ENCODE peak calls at places on chromosomes 5 and 9, in four cellular contexts. N, G, Z and H are unnamed samples.

GRCh38 chr5:71701409-71701808 is 17.7 kb upstream of the CARTPT start:
- DNase-seq in N (no peak), G (no peak), Z (no peak), H (no peak)

GRCh38 chr9:107712390-107712789 is 222.8 kb upstream of the KLF4 start:
- DNase-seq in N (no peak), G (peak; percentile 94), Z (peak; percentile 24), H (no peak)

GRCh38 chr5:1734908-1735289 is 64.7 kb downstream of the MRPL36 start:
- DNase-seq in N (no peak), G (no peak), Z (no peak), H (no peak)

GRCh38 chr5:6576861-6577501 is 55.9 kb downstream of the NSUN2 start:
- DNase-seq in N (peak; percentile 44), G (peak; percentile 40), Z (peak; percentile 72), H (peak; percentile 76)

GRCh38 chr9:19748278-19749126 is 40.3 kb downstream of the SLC24A2 start:
- DNase-seq in N (no peak), G (peak; percentile 48), Z (peak; percentile 37), H (no peak)

GRCh38 chr5:122076023-122076422 is 2.0 kb downstream of the LOX start:
- DNase-seq in N (no peak), G (peak; percentile 48), Z (peak; percentile 66), H (no peak)

GRCh38 chr5:122586351-122586750 is 188.5 kb upstream of the SNX2 start:
- DNase-seq in N (no peak), G (no peak), Z (no peak), H (no peak)

GRCh38 chr9:83473488-83473971 is 64.7 kb downstream of the FRMD3 start:
- DNase-seq in N (no peak), G (no peak), Z (no peak), H (no peak)

GRCh38 chr9:19405771-19406170 is 3.0 kb upstream of the ACER2 start:
- DNase-seq in N (no peak), G (no peak), Z (no peak), H (no peak)

GRCh38 chr5:65539827-65540226 is 23.1 kb downstream of the CENPK start:
- DNase-seq in N (no peak), G (peak; percentile 67), Z (no peak), H (no peak)

GRCh38 chr5:154566146-154566680 is 88.2 kb upstream of the HAND1 start:
- DNase-seq in N (no peak), G (no peak), Z (no peak), H (no peak)

GRCh38 chr5:167968784-167969183 is 322.7 kb upstream of the WWC1 start:
- DNase-seq in N (no peak), G (no peak), Z (no peak), H (no peak)

GRCh38 chr9:75490326-75490725 is 400.1 kb upstream of the PCSK5 start:
- DNase-seq in N (no peak), G (no peak), Z (no peak), H (no peak)

GRCh38 chr5:167764650-167765289 is 526.7 kb upstream of the WWC1 start:
- DNase-seq in N (no peak), G (no peak), Z (no peak), H (no peak)

GRCh38 chr9:134944351-134944802 is 26.7 kb upstream of the FCN1 start:
- DNase-seq in N (no peak), G (no peak), Z (no peak), H (no peak)

GRCh38 chr5:178786859-178787499 is 56.5 kb upstream of the ZNF354A start:
- DNase-seq in N (no peak), G (peak; percentile 87), Z (no peak), H (no peak)

GRCh38 chr9:116271991-116272390 is 118.4 kb downstream of the PAPPA start:
- DNase-seq in N (no peak), G (no peak), Z (no peak), H (no peak)

GRCh38 chr5:35183243-35183955 is 46.9 kb downstream of the PRLR start:
- DNase-seq in N (peak; percentile 42), G (peak; percentile 11), Z (peak; percentile 4), H (peak; percentile 71)

GRCh38 chr5:1594336-1595106 is 70.8 kb upstream of the LPCAT1 start:
- DNase-seq in N (no peak), G (peak; percentile 19), Z (peak; percentile 75), H (peak; percentile 98)

GRCh38 chr5:23268136-23268535 is 239.3 kb upstream of the PRDM9 start:
- DNase-seq in N (no peak), G (no peak), Z (no peak), H (no peak)

GRCh38 chr5:13478831-13479465 is 465.5 kb downstream of the DNAH5 start:
- DNase-seq in N (peak; percentile 14), G (peak; percentile 65), Z (peak; percentile 56), H (peak; percentile 55)

GRCh38 chr9:113421726-113422125 is 11.2 kb downstream of the C9orf43 start:
- DNase-seq in N (no peak), G (no peak), Z (no peak), H (no peak)

GRCh38 chr5:138545919-138546562 is 3.0 kb upstream of the ETF1 start:
- DNase-seq in N (no peak), G (peak; percentile 59), Z (no peak), H (no peak)

GRCh38 chr5:81021486-81021885 is 61.3 kb downstream of the RASGRF2 start:
- DNase-seq in N (no peak), G (peak; percentile 30), Z (no peak), H (no peak)

GRCh38 chr9:28093141-28093540 is 519.9 kb upstream of the C9orf72 start:
- DNase-seq in N (no peak), G (no peak), Z (no peak), H (no peak)

GRCh38 chr5:31407921-31408714 is 123.8 kb downstream of the DROSHA start:
- DNase-seq in N (no peak), G (peak; percentile 47), Z (peak; percentile 37), H (no peak)

GRCh38 chr9:92146610-92147009 is 31.4 kb upstream of the SPTLC1 start:
- DNase-seq in N (no peak), G (no peak), Z (peak; percentile 57), H (no peak)

GRCh38 chr5:177496111-177497010 is 1.0 kb downstream of the PDLIM7 start:
- DNase-seq in N (peak; percentile 54), G (peak; percentile 83), Z (peak; percentile 87), H (peak; percentile 90)

GRCh38 chr9:109906766-109907382 is 126.9 kb downstream of the PALM2AKAP2 start:
- DNase-seq in N (peak; percentile 77), G (no peak), Z (peak; percentile 76), H (peak; percentile 48)

GRCh38 chr5:38208782-38209378 is 49.5 kb upstream of the EGFLAM start:
- DNase-seq in N (peak; percentile 16), G (peak; percentile 37), Z (peak; percentile 22), H (peak; percentile 79)

GRCh38 chr9:133141833-133142594 is 21.0 kb upstream of the RALGDS start:
- DNase-seq in N (no peak), G (no peak), Z (no peak), H (no peak)

GRCh38 chr9:129945314-129945713 is 97.7 kb downstream of the FNBP1 start:
- DNase-seq in N (no peak), G (no peak), Z (peak; percentile 42), H (no peak)
- H3K4me1 ChIP-seq in N (peaks cover 24% of the 10 kb centered on the region), G (no peaks in the 10 kb centered on the region), Z (peaks cover 5% of the 10 kb centered on the region), H (no peaks in the 10 kb centered on the region)

DNA sequence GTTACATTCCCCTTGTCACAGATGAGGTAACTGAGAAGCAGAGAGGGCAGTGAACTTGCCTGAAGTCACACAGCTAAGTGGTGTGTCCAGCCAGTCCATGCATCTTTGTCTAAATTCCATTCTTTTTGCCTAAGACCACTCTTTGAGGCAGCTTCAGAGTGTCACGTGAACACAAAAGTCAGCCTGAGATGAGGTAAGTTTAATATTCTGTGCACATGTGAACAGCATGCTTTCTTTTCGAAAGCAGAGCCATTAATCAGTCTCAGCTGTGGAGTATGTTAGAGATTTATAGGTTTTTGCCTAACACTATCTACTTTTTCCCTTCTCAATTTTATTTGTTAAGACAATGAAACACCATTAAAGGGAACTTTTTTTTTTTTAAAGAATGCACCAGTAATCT is 43.5 kb downstream of the SH3PXD2B start:
- DNase-seq in N (no peak), G (no peak), Z (no peak), H (no peak)
- H3K4me1 ChIP-seq in N (no peaks in the 10 kb centered on the region), G (peaks cover 24% of the 10 kb centered on the region), Z (peaks cover 24% of the 10 kb centered on the region), H (no peaks in the 10 kb centered on the region)

DNA sequence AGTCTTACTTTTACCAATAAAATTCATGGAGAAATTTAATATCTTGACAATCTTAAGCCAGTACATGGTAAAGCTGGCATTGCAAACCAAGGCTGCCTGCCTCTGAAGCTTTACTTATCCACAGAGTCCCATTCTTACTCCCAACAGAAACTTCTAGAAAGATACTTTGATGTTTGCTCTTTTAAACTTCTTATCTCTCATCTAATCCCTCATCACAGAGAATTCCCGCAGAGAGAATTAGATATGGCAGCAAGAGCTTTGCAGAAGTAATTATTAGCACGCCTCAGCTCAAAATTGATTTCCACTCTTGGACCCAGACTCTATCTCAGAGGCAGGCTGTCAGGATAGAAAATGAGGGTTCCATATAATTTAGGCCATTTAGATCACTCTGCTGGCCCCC is 37.8 kb upstream of the GAS1 start:
- DNase-seq in N (no peak), G (no peak), Z (no peak), H (no peak)
- H3K4me1 ChIP-seq in N (no peaks in the 10 kb centered on the region), G (peaks cover 37% of the 10 kb centered on the region), Z (no peaks in the 10 kb centered on the region), H (no peaks in the 10 kb centered on the region)

DNA sequence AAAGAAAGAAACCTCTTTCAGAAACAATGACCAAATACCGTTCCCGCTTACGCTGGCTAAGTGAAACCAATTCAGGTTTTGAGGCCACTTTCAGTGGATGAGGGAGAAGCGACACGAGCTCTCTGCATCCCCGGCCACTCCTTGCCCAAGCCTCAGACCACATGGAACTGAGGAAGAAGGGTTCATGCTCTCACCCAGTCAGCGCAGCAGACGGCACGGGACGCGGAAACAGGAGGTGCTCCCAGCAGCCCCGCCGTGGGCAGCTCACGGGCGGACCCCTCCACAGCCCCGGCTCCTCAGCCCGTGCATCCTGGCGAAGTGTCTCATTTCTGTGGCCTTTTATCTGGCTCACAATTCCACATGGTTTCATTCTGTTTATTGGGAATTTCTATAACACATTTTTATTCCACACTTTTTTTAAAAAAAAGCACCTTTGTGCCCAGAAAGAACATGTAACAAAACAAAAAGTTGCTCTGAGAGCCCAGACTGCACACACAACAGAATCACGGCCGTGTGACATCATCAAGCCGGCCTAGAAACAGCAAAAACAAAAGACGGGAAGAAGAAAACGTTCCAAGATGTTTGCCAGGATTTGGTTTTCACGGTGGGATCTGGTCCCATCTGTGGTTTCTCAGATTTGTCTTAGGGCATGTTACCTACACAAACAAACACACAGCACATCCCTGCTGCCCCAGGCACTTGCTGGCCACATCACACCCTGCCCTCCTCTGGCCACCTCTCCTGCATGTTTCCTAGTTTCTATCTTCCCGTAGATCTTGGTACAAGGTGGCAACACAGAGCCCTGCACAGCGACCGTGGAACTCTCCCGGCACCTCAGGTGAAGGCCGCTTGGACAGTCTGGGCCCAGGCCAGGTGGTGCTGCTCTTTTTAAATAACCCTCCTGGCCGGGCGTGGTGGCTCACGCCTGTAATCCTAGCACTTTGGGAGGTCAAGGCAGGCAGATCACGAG is 16.2 kb downstream of the QSOX2 start:
- DNase-seq in N (no peak), G (no peak), Z (no peak), H (no peak)
- H3K4me1 ChIP-seq in N (peaks cover 37% of the 10 kb centered on the region), G (peaks cover 17% of the 10 kb centered on the region), Z (peaks cover 7% of the 10 kb centered on the region), H (peaks cover 32% of the 10 kb centered on the region)

DNA sequence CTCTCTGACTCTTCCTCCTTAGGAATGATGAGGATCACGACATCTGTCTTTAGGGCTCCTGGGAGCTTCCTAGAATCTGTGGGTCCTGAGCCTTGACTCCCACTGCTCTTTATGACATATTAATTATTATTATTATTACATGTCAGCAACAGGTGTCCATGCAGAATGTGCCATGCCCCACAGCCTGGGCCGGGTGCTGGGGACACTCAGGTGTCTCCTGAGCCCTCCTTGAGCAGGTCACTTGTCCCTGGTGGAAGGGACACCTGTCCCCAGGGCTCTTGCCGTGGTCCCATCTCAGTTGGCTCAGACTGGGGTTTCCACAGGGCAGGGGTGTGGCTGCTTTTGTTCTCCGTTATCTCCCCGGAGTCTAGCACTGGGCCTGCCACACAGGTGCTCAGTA is 34.2 kb downstream of the PTGES start:
- DNase-seq in N (no peak), G (no peak), Z (no peak), H (no peak)
- H3K4me1 ChIP-seq in N (no peaks in the 10 kb centered on the region), G (no peaks in the 10 kb centered on the region), Z (no peaks in the 10 kb centered on the region), H (no peaks in the 10 kb centered on the region)